ENCODE peak calls at places on chromosomes 12 and 14, in nine cellular contexts. K is heart left ventricle, T is head of caudate nucleus, X is SIG-M5, Z is LoVo, L is NCI-H1092 treated with DMSO at 0.1 percent for 48 hours, U is HTR-8/SVneo, E is A172, R is NCI-H1417. H is an unnamed sample.
A peak's percentile ranks its signal among the peaks of the same experiment; 100 is the strongest.

GRCh38 chr14:67680121-67680602 is 5.7 kb upstream of the VTI1B start:
- DNase-seq in K (no peak), T (no peak), X (no peak), Z (no peak), L (no peak), U (peak; percentile 47), E (peak; percentile 82), R (no peak), H (no peak)

GRCh38 chr12:51864701-51865469 is 16.4 kb upstream of the FIGNL2 start:
- DNase-seq in K (no peak), T (no peak), X (no peak), Z (no peak), L (no peak), U (no peak), E (no peak), R (no peak), H (no peak)

GRCh38 chr12:18383203-18383602 is 121.9 kb downstream of the PIK3C2G start:
- DNase-seq in K (no peak), T (no peak), X (no peak), Z (peak; percentile 16), L (no peak), U (peak; percentile 56), E (peak; percentile 74), R (no peak), H (no peak)

GRCh38 chr14:102819790-102820330 is 42.6 kb downstream of the TRAF3 start:
- DNase-seq in K (no peak), T (no peak), X (no peak), Z (no peak), L (no peak), U (no peak), E (no peak), R (no peak), H (no peak)

GRCh38 chr14:49036991-49037390 is 549.2 kb downstream of the RPS29 start:
- DNase-seq in K (no peak), T (no peak), X (no peak), Z (no peak), L (no peak), U (no peak), E (no peak), R (no peak), H (no peak)

GRCh38 chr14:49553892-49554291 is 32.3 kb downstream of the RPS29 start:
- DNase-seq in K (no peak), T (no peak), X (no peak), Z (no peak), L (no peak), U (no peak), E (no peak), R (peak; percentile 77), H (no peak)

GRCh38 chr12:111462134-111462821 is 56.6 kb downstream of the SH2B3 start:
- DNase-seq in K (no peak), T (no peak), X (no peak), Z (no peak), L (no peak), U (no peak), E (no peak), R (no peak), H (no peak)

GRCh38 chr14:104972301-104973211 is 5.6 kb downstream of the AHNAK2 start:
- DNase-seq in K (no peak), T (no peak), X (no peak), Z (peak; percentile 92), L (no peak), U (no peak), E (peak; percentile 83), R (no peak), H (no peak)

GRCh38 chr14:24074625-24075484 is 3.5 kb downstream of the CPNE6 start:
- DNase-seq in K (no peak), T (no peak), X (no peak), Z (no peak), L (no peak), U (no peak), E (no peak), R (no peak), H (no peak)

GRCh38 chr14:34701808-34702207 is 12.6 kb downstream of the CFL2 start:
- DNase-seq in K (no peak), T (no peak), X (no peak), Z (no peak), L (no peak), U (no peak), E (no peak), R (no peak), H (no peak)

H was measured in NCI-H1694 treated with DMSO at 0.1 percent for 48 hours.